ENCODE peak calls at places on chromosomes 12 and 14, in eight cellular contexts. X is right lobe of liver, O is SW 1271, J is epithelial cell of proximal tubule, I is A172, P is SW480, A is NCI-H460, S is aorta. C is an unnamed sample.

GRCh38 chr14:77040995-77041744 is 12.7 kb upstream of the IRF2BPL start:
- DNase-seq in J (no peak), A (no peak), X (no peak), S (no peak), P (peak; percentile 76), I (no peak), O (no peak), C (no peak)

GRCh38 chr12:24889403-24889802 is 59.5 kb downstream of the BCAT1 start:
- DNase-seq in S (no peak), P (no peak), I (no peak), O (no peak), J (no peak), A (no peak), X (no peak), C (no peak)

GRCh38 chr14:64879635-64880381 is at the start of gene SPTB:
- DNase-seq in X (peak; percentile 64), I (no peak), P (peak; percentile 63), A (no peak), O (no peak), S (no peak), J (no peak), C (peak; percentile 43)

GRCh38 chr12:40921563-40922163 is 229.4 kb downstream of the CNTN1 start:
- DNase-seq in A (peak; percentile 20), S (no peak), X (no peak), P (peak; percentile 8), I (no peak), O (no peak), J (no peak), C (no peak)

GRCh38 chr12:112705037-112705632 is 86.4 kb upstream of the RPH3A start:
- DNase-seq in P (peak; percentile 11), S (no peak), O (no peak), X (no peak), I (no peak), A (peak; percentile 12), J (no peak), C (no peak)

GRCh38 chr14:106737025-106737424 is 1210.6 kb downstream of the TMEM121 start:
- DNase-seq in J (no peak), P (no peak), I (no peak), S (no peak), O (no peak), X (no peak), A (no peak), C (no peak)

GRCh38 chr12:62846506-62846905 is 88.4 kb downstream of the PPM1H start:
- DNase-seq in J (no peak), A (no peak), X (no peak), S (no peak), I (peak; percentile 41), P (no peak), O (no peak), C (no peak)

GRCh38 chr12:12983420-12984035 is 16.5 kb downstream of the HEBP1 start:
- DNase-seq in O (no peak), J (no peak), S (no peak), X (peak; percentile 23), I (peak; percentile 46), A (no peak), P (peak; percentile 68), C (peak; percentile 30)

GRCh38 chr14:90778468-90779255 is 37.6 kb downstream of the TTC7B start:
- DNase-seq in P (no peak), X (peak; percentile 38), I (no peak), S (no peak), O (no peak), J (no peak), A (no peak), C (no peak)

GRCh38 chr14:101634453-101635237 is 73.3 kb downstream of the DIO3 start:
- DNase-seq in X (no peak), J (no peak), S (no peak), I (no peak), P (no peak), A (no peak), O (no peak), C (no peak)

GRCh38 chr12:93097417-93097816 is 168.3 kb upstream of the EEA1 start:
- DNase-seq in O (no peak), J (no peak), I (no peak), S (no peak), X (no peak), P (no peak), A (no peak), C (no peak)

GRCh38 chr12:64633940-64634337 is 23.6 kb downstream of the RASSF3 start:
- DNase-seq in P (peak; percentile 17), X (peak; percentile 85), I (peak; percentile 65), O (no peak), S (peak; percentile 81), J (peak; percentile 73), A (peak; percentile 48), C (peak; percentile 26)

GRCh38 chr12:62833634-62834033 is 101.3 kb downstream of the PPM1H start:
- DNase-seq in A (no peak), X (no peak), O (no peak), I (no peak), S (no peak), P (no peak), J (no peak), C (no peak)

GRCh38 chr14:24261969-24262327 is 1.0 kb downstream of the TGM1 start:
- DNase-seq in I (no peak), O (no peak), P (no peak), S (no peak), J (no peak), X (no peak), A (no peak), C (no peak)

GRCh38 chr14:101947577-101947903 is 16.8 kb upstream of the DYNC1H1 start:
- DNase-seq in P (no peak), A (no peak), O (no peak), J (no peak), I (no peak), X (no peak), S (no peak), C (no peak)

GRCh38 chr14:101230161-101230850 is 326.8 kb upstream of the RTL1 start:
- DNase-seq in A (no peak), O (no peak), J (no peak), S (peak; percentile 27), P (no peak), X (peak; percentile 29), I (no peak), C (no peak)

GRCh38 chr12:52644078-52644415 is 8.0 kb downstream of the KRT2 start:
- DNase-seq in A (no peak), X (no peak), S (no peak), I (no peak), J (no peak), P (no peak), O (no peak), C (no peak)

GRCh38 chr12:5439333-5439732 is 7.4 kb downstream of the NTF3 start:
- DNase-seq in J (no peak), S (no peak), P (peak; percentile 51), I (peak; percentile 39), A (no peak), O (no peak), X (no peak), C (no peak)